ENCODE peak calls at places on chromosomes 3 and 15, in six cellular contexts. X, R, E, L, P and V are unnamed samples.

GRCh38 chr15:90603893-90604292 is 74.2 kb downstream of the CRTC3 start:
- DNase-seq in X (peak), R (no peak), E (no peak), L (peak), P (no peak), V (no peak)

GRCh38 chr3:171156455-171157005 is 130.0 kb upstream of the SLC2A2 start:
- DNase-seq in X (peak), R (peak), E (no peak), L (no peak), P (no peak), V (no peak)

GRCh38 chr15:67031321-67031720 is 34.1 kb upstream of the SMAD3 start:
- DNase-seq in X (no peak), R (no peak), E (no peak), L (no peak), P (no peak), V (no peak)

GRCh38 chr3:144273611-144274010 is 302.0 kb downstream of the DIPK2A start:
- DNase-seq in X (no peak), R (peak), E (no peak), L (peak), P (no peak), V (no peak)

GRCh38 chr15:100997442-100997841 is 78.3 kb downstream of the LRRK1 start:
- DNase-seq in X (peak), R (peak), E (no peak), L (no peak), P (no peak), V (no peak)

GRCh38 chr15:25183581-25184330 is 229.0 kb downstream of the SNRPN start:
- DNase-seq in X (no peak), R (no peak), E (peak), L (no peak), P (no peak), V (no peak)

GRCh38 chr15:60346653-60347052 is 51.1 kb downstream of the ANXA2 start:
- DNase-seq in X (no peak), R (no peak), E (no peak), L (no peak), P (no peak), V (no peak)

GRCh38 chr15:74376226-74376625 is 8.8 kb upstream of the CYP11A1 start:
- DNase-seq in X (no peak), R (no peak), E (no peak), L (no peak), P (no peak), V (no peak)

GRCh38 chr3:140931-141330 is 55.6 kb upstream of the CHL1 start:
- DNase-seq in X (no peak), R (no peak), E (no peak), L (no peak), P (no peak), V (no peak)

GRCh38 chr15:49506341-49506740 is 83.3 kb downstream of the FGF7 start:
- DNase-seq in X (no peak), R (no peak), E (no peak), L (no peak), P (no peak), V (no peak)

GRCh38 chr15:101322016-101322695 is 27.1 kb upstream of the SNRPA1 start:
- DNase-seq in X (no peak), R (no peak), E (no peak), L (no peak), P (peak), V (no peak)

GRCh38 chr3:50436063-50436674 is 67.3 kb downstream of the CACNA2D2 start:
- DNase-seq in X (peak), R (peak), E (peak), L (peak), P (peak), V (no peak)

GRCh38 chr3:54427951-54428871 is 305.9 kb downstream of the CACNA2D3 start:
- DNase-seq in X (peak), R (peak), E (peak), L (peak), P (peak), V (peak)

GRCh38 chr3:59280113-59280512 is 230.3 kb upstream of the CFAP20DC start:
- DNase-seq in X (no peak), R (no peak), E (no peak), L (no peak), P (no peak), V (no peak)

GRCh38 chr3:42589382-42590109 is 1.1 kb upstream of the SS18L2 start:
- DNase-seq in X (no peak), R (no peak), E (no peak), L (no peak), P (no peak), V (no peak)

GRCh38 chr3:119664850-119665379 is 4.5 kb upstream of the POPDC2 start:
- DNase-seq in X (peak), R (no peak), E (no peak), L (peak), P (no peak), V (no peak)

GRCh38 chr3:31157893-31158620 is 263.6 kb upstream of the GADL1 start:
- DNase-seq in X (peak), R (peak), E (no peak), L (peak), P (no peak), V (peak)

GRCh38 chr3:160485931-160486330 is 36.3 kb upstream of the TRIM59 start:
- DNase-seq in X (peak), R (no peak), E (no peak), L (no peak), P (no peak), V (no peak)

GRCh38 chr15:47514251-47514652 is 203.1 kb upstream of the SEMA6D start:
- DNase-seq in X (peak), R (peak), E (no peak), L (peak), P (no peak), V (peak)

GRCh38 chr15:100713163-100713867 is 110.9 kb downstream of the ASB7 start:
- DNase-seq in X (peak), R (peak), E (no peak), L (peak), P (no peak), V (no peak)

GRCh38 chr3:106332884-106333283 is 464.1 kb upstream of the CBLB start:
- DNase-seq in X (no peak), R (peak), E (no peak), L (no peak), P (no peak), V (no peak)

GRCh38 chr3:29701326-29701983 is 420.6 kb downstream of the RBMS3 start:
- DNase-seq in X (no peak), R (no peak), E (no peak), L (no peak), P (no peak), V (no peak)

GRCh38 chr3:128965280-128965679 is 28.6 kb downstream of the CFAP92 start:
- DNase-seq in X (no peak), R (no peak), E (no peak), L (no peak), P (no peak), V (no peak)

GRCh38 chr3:103924544-103924943 is 1442.2 kb upstream of the ALCAM start:
- DNase-seq in X (no peak), R (no peak), E (no peak), L (no peak), P (no peak), V (no peak)

GRCh38 chr15:78162038-78162437 is 12.9 kb downstream of the IDH3A start:
- DNase-seq in X (no peak), R (no peak), E (no peak), L (no peak), P (no peak), V (no peak)

GRCh38 chr15:70576683-70577082 is 186.7 kb downstream of the UACA start:
- DNase-seq in X (peak), R (no peak), E (no peak), L (no peak), P (no peak), V (no peak)

GRCh38 chr15:31974855-31975421 is 55.4 kb upstream of the CHRNA7 start:
- DNase-seq in X (peak), R (peak), E (no peak), L (peak), P (peak), V (no peak)

GRCh38 chr3:141913150-141913811 is 36.8 kb downstream of the ATP1B3 start:
- DNase-seq in X (peak), R (peak), E (no peak), L (peak), P (no peak), V (peak)

GRCh38 chr3:95049841-95050240 is 987.0 kb downstream of the NSUN3 start:
- DNase-seq in X (no peak), R (no peak), E (no peak), L (no peak), P (no peak), V (no peak)

GRCh38 chr3:46209751-46210470 is 1.8 kb upstream of the CCR1 start:
- DNase-seq in X (peak), R (no peak), E (no peak), L (no peak), P (no peak), V (no peak)

GRCh38 chr3:54262943-54263342 is 140.6 kb downstream of the CACNA2D3 start:
- DNase-seq in X (no peak), R (no peak), E (no peak), L (no peak), P (no peak), V (no peak)

GRCh38 chr3:120114981-120115380 is 20.7 kb upstream of the GSK3B start:
- DNase-seq in X (no peak), R (no peak), E (no peak), L (no peak), P (no peak), V (peak)

GRCh38 chr3:41190509-41191284 is 8.6 kb upstream of the CTNNB1 start:
- DNase-seq in X (no peak), R (no peak), E (no peak), L (no peak), P (no peak), V (no peak)

GRCh38 chr15:100897873-100898490 is 18.4 kb downstream of the ALDH1A3 start:
- DNase-seq in X (no peak), R (no peak), E (no peak), L (no peak), P (no peak), V (no peak)

GRCh38 chr3:118991775-118992174 is 42.9 kb downstream of the IGSF11 start:
- DNase-seq in X (no peak), R (peak), E (no peak), L (no peak), P (no peak), V (no peak)

DNA sequence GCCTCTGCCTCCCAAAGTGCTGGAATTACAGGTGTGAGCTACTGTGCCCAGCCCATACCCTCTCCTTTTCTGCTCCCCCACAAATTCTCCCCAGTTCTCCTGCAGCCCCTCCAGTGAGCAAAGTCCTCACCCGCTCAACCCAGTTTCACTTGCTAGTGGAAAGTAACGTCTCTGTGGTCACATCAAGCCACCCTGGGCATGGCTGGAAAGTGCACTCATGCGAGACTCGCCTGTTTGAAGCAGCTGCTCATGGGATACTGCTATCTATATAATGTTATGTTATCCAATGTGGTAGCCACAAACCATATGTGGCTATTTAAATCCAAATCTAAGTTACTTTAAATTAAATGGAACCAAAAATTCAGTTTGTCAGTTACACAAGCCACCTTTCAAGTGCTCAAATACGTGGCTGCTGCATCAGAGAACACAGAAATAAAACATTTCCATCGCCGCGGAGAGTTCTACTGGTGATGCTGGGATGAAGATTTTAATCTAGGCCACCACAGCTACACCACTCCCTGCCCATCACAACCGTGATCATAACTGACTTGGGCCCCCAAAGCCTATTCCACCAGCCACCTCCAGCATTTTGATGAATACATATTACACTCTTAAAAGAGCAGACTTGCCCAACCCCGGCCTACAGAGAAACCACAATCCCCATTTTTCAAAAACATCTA is 119.4 kb downstream of the LIPC start:
- DNase-seq in X (no peak), R (no peak), E (no peak), L (no peak), P (no peak), V (no peak)
- H3K4me3 ChIP-seq in X (no peak), R (no peak), E (no peak), L (no peak), P (no peak), V (no peak)

GRCh38 chr3:183527980-183528379 is 27.5 kb downstream of the KLHL6 start:
- DNase-seq in X (no peak), R (no peak), E (no peak), L (no peak), P (no peak), V (no peak)
- H3K4me3 ChIP-seq in X (no peak), R (no peak), E (no peak), L (no peak), P (no peak), V (no peak)

GRCh38 chr15:82805994-82806406 is at the start of gene FSD2:
- DNase-seq in X (no peak), R (no peak), E (peak), L (no peak), P (no peak), V (no peak)
- H3K4me3 ChIP-seq in X (no peak), R (no peak), E (peak), L (no peak), P (no peak), V (no peak)

DNA sequence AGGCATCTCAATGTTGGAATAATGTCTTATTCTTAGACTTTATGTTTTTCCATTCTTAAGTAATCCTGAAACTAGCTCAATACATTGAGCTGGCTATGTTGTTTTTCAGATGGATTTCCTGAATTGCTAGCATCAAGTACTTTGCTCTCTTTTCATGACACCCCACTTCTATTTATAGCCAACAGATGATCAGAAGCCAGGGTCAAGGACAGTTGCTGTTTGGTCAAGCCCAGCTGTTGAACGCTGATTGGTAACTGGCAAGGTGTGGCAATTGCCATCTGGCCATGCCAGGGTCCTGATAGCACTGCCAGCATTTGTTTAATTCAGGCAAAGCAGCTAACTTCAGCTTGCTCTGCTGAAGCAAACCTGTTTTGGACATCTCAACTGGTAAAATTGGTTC is 46.2 kb upstream of the PLCL2 start:
- DNase-seq in X (no peak), R (no peak), E (peak), L (no peak), P (no peak), V (no peak)
- H3K4me3 ChIP-seq in X (no peak), R (no peak), E (peak), L (no peak), P (no peak), V (no peak)

DNA sequence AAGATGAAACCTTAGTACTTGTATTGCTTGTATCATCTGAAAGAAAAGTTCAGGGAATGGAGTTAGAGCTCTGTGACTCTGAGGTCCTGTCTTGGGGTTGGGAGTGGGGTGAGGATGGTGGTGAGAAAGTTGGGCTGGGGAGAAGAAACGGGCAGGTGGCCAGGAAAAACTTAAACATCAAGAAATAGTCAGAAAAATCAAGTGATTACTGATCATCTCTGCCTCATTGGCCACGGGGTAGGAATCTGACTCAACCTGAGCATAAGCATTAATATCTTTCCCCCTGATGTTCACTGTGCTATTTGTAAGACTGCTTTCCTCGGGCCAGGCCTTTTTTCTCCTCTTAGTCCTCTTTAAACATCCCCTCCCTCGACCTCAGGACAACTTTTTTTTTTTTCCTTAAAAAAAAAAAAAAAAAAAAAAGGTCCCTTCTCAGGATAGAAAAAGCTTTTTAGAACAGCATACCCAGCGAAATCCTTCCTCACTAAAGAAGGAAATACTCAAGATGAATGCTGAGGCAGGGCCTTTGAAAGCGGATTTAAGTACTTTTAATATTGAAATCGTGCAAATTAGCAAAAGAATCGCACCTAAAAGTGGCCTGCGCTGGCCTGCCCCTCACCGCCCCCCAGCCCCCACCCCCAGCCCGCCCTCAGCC is 5.7 kb downstream of the MEIS2 start:
- DNase-seq in X (peak), R (peak), E (no peak), L (peak), P (no peak), V (no peak)
- H3K4me3 ChIP-seq in X (peak), R (peak), E (no peak), L (peak), P (peak), V (peak)

GRCh38 chr3:88003115-88003755 is 55.6 kb downstream of the CGGBP1 start:
- DNase-seq in X (peak), R (peak), E (no peak), L (peak), P (no peak), V (no peak)

GRCh38 chr3:87997966-87998365 is 60.8 kb downstream of the CGGBP1 start:
- DNase-seq in X (no peak), R (no peak), E (no peak), L (no peak), P (no peak), V (no peak)

GRCh38 chr3:88002448-88002847 is 56.4 kb downstream of the CGGBP1 start:
- DNase-seq in X (peak), R (no peak), E (no peak), L (no peak), P (no peak), V (no peak)

GRCh38 chr3:87997298-87997697 is 61.5 kb downstream of the CGGBP1 start:
- DNase-seq in X (peak), R (peak), E (no peak), L (no peak), P (no peak), V (peak)

DNA sequence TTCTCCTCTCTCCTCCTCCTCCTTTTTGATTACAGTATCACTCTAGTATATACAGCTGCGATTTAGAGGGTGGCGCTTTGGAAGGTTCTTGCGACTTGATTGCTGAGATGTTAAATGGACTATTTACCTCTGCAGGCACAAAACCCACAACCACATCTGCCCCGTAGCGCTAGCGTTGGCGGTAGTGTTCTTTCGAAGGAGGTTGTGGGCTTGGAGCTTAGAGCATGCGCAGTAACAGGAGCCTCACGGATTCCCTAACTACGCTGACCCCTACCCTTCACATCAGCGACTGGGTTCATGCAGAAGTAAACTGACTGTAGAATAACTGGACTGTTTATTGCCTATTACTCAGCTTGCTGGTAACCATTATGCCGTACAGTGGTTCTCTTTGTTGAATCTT is 58.0 kb downstream of the CGGBP1 start:
- DNase-seq in X (peak), R (peak), E (no peak), L (peak), P (peak), V (no peak)
- H3K4me3 ChIP-seq in X (peak), R (peak), E (peak), L (peak), P (peak), V (peak)